ENCODE peak calls at places on chromosomes 2 and 18, in ten cellular contexts. D is mucosa of descending colon, G is HepG2, S is colonic mucosa, Z is endothelial cell of umbilical vein, V is K562, Q is small intestine, W is AG10803, F is tibial nerve, K is GM23248. M is an unnamed sample.

GRCh38 chr2:29113891-29114321 is 1.3 kb upstream of the CLIP4 start:
- DNase-seq in F (peak), D (peak), S (peak), Q (no peak), K (peak), Z (no peak), W (peak), G (no peak), V (no peak), M (peak)

GRCh38 chr2:121360566-121361300 is 75.7 kb upstream of the TFCP2L1 start:
- DNase-seq in F (no peak), Z (peak), G (no peak), V (no peak), S (peak), W (peak), D (peak), K (peak), Q (peak), M (no peak)

GRCh38 chr2:177172034-177172880 is 40.3 kb upstream of the HNRNPA3 start:
- DNase-seq in G (peak), K (peak), S (no peak), V (no peak), W (peak), Z (peak), D (no peak), Q (no peak), F (no peak), M (no peak)

GRCh38 chr2:26758790-26759321 is 5.2 kb upstream of the SLC35F6 start:
- DNase-seq in S (no peak), Q (no peak), F (no peak), Z (no peak), G (no peak), W (no peak), V (no peak), D (no peak), K (no peak), M (no peak)

GRCh38 chr2:16408331-16409005 is 257.2 kb downstream of the CYRIA start:
- DNase-seq in D (no peak), Z (no peak), F (no peak), W (no peak), Q (no peak), S (no peak), V (no peak), G (no peak), K (no peak), M (no peak)

GRCh38 chr2:238399094-238399493 is 27.6 kb upstream of the ASB1 start:
- DNase-seq in S (no peak), V (no peak), D (no peak), K (no peak), W (no peak), G (peak), Q (no peak), F (no peak), Z (no peak), M (no peak)

GRCh38 chr2:62939735-62940491 is 110.7 kb upstream of the OTX1 start:
- DNase-seq in Q (no peak), W (peak), D (no peak), V (no peak), F (no peak), K (peak), G (no peak), Z (no peak), S (no peak), M (no peak)

GRCh38 chr18:697771-698170 is 14.7 kb downstream of the ENOSF1 start:
- DNase-seq in V (no peak), F (no peak), W (no peak), S (no peak), Z (no peak), G (no peak), Q (no peak), D (no peak), K (no peak), M (no peak)

GRCh38 chr18:49647496-49648168 is 85.8 kb downstream of the LIPG start:
- DNase-seq in G (no peak), D (no peak), K (peak), F (no peak), W (peak), V (no peak), Q (no peak), Z (peak), S (peak), M (no peak)

GRCh38 chr2:206255003-206255402 is 19.5 kb upstream of the ZDBF2 start:
- DNase-seq in K (no peak), F (no peak), S (no peak), D (no peak), W (no peak), V (no peak), G (no peak), Q (no peak), Z (no peak), M (no peak)

GRCh38 chr18:47490882-47491281 is 239.4 kb upstream of the SKOR2 start:
- DNase-seq in S (no peak), V (no peak), G (no peak), Z (peak), F (no peak), K (no peak), Q (no peak), D (no peak), W (no peak), M (no peak)

GRCh38 chr2:84435331-84436081 is 23.6 kb downstream of the SUCLG1 start:
- DNase-seq in W (no peak), Q (no peak), K (peak), D (peak), F (no peak), Z (no peak), V (no peak), G (no peak), S (no peak), M (peak)

GRCh38 chr2:205675861-205676516 is 6.3 kb upstream of the NRP2 start:
- DNase-seq in Z (peak), W (peak), F (peak), Q (peak), K (peak), D (peak), V (no peak), G (peak), S (peak), M (no peak)

GRCh38 chr2:10003206-10004125 is 39.9 kb upstream of the KLF11 start:
- DNase-seq in G (no peak), K (no peak), D (no peak), F (no peak), V (no peak), W (peak), Q (no peak), S (no peak), Z (no peak), M (no peak)

GRCh38 chr2:171515672-171516298 is 6.5 kb upstream of the CYBRD1 start:
- DNase-seq in Z (no peak), F (no peak), D (no peak), Q (no peak), G (no peak), S (no peak), K (peak), W (peak), V (no peak), M (no peak)

GRCh38 chr2:9332136-9332852 is 91.0 kb downstream of the ITGB1BP1 start:
- DNase-seq in V (no peak), G (no peak), K (no peak), D (no peak), S (no peak), F (no peak), W (no peak), Q (no peak), Z (no peak), M (no peak)

GRCh38 chr2:222424281-222424728 is at the start of gene SGPP2:
- DNase-seq in K (no peak), S (peak), F (no peak), D (peak), G (no peak), Q (peak), V (no peak), Z (no peak), W (no peak), M (peak)

GRCh38 chr18:74901347-74902169 is 303.9 kb downstream of the ZNF407 start:
- DNase-seq in Z (no peak), S (no peak), G (no peak), D (no peak), V (no peak), K (no peak), Q (peak), F (no peak), W (no peak), M (no peak)

GRCh38 chr18:8479826-8480225 is 129.4 kb upstream of the RAB12 start:
- DNase-seq in K (no peak), D (no peak), V (no peak), S (no peak), G (no peak), Z (no peak), Q (no peak), W (no peak), F (no peak), M (no peak)

GRCh38 chr2:133266926-133267590 is 301.2 kb downstream of the NCKAP5 start:
- DNase-seq in V (no peak), W (no peak), Z (no peak), S (no peak), D (peak), G (no peak), K (peak), Q (no peak), F (no peak), M (no peak)

GRCh38 chr2:46482490-46482889 is 3.1 kb downstream of the TMEM247 start:
- DNase-seq in Z (no peak), S (no peak), W (no peak), F (no peak), D (no peak), V (no peak), K (no peak), G (no peak), Q (no peak), M (no peak)

GRCh38 chr18:31983976-31984375 is 34.6 kb upstream of the RNF125 start:
- DNase-seq in K (no peak), Q (peak), D (no peak), W (no peak), Z (no peak), G (no peak), V (no peak), F (no peak), S (no peak), M (no peak)
- H3K4me3 ChIP-seq in K (no peak), Q (no peak), D (no peak), W (no peak), Z (no peak), G (no peak), V (no peak), F (no peak), S (no peak), M (no peak)

GRCh38 chr18:28175047-28175929 is 1.6 kb downstream of the CDH2 start:
- DNase-seq in F (no peak), V (no peak), D (no peak), K (peak), Z (peak), Q (no peak), W (peak), G (peak), S (no peak), M (peak)
- H3K4me3 ChIP-seq in F (peak), V (no peak), D (no peak), K (peak), Z (peak), Q (no peak), W (peak), G (peak), S (peak), M (peak)

GRCh38 chr2:11829324-11829946 is 83.0 kb downstream of the LPIN1 start:
- DNase-seq in W (peak), S (peak), Q (peak), V (peak), K (peak), F (peak), G (peak), Z (peak), D (peak), M (peak)
- H3K4me3 ChIP-seq in W (no peak), S (no peak), Q (no peak), V (peak), K (peak), F (no peak), G (peak), Z (no peak), D (no peak), M (no peak)

DNA sequence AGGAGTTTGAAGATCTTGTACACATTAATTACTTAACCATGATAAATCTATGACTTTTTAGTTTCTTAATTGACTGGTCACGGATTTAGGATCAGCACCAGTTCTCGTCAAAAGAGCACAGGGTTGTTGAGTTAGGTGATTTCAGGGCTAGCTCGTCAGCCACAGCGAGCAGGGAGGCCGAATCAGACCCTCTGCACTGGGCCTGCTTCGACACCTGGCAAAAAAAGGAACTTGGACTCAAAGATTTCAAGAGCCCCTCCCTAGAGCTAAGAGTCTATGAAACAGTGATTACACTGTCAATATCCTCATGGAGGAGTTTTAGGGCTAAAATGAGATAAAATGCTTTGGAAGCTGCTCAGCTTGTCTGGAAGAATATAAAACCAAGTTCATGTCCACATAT is 4.6 kb upstream of the SERTAD2 start:
- DNase-seq in K (no peak), D (no peak), G (no peak), V (no peak), Q (no peak), S (no peak), F (no peak), W (no peak), Z (no peak), M (no peak)
- H3K4me3 ChIP-seq in K (no peak), D (no peak), G (no peak), V (no peak), Q (no peak), S (no peak), F (no peak), W (no peak), Z (no peak), M (no peak)

DNA sequence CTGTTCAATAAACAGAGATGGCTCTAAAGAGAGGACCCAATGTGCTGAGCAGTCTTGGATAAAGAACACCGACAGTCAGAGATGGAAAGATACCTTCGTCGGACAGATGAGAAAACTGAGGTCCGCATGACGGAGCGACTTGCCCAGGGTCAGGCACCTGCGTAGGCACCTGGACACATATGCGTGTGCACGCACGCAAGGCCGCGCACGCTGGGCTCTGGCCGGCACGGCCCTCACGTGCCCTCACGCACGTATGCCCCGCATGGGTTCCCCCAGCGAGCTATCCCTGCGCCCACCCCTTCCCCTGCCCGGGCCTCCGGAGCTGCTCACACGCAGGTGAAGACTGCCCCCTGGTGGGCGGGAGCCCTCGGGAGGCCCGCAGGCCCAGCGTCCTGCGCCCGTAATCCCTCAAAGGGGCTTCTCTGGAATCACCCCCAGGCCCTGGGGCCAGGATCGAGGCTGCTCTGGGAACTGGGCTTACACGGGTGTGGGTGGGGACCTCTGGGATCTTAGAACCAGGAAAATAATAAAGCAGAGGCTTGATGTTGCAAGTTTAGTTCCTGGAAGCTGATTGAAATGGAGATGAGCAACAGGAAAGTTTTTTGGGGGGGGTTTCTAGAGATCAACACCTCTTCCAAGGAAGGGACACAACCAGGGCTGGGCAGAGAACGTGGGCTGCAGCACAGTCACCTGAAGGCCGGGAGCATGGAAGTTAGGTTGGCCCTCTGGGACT is 246.3 kb downstream of the TNS1 start:
- DNase-seq in Z (peak), S (peak), K (peak), D (peak), Q (peak), W (peak), V (peak), F (peak), G (peak), M (peak)
- H3K4me3 ChIP-seq in Z (no peak), S (no peak), K (no peak), D (no peak), Q (no peak), W (no peak), V (no peak), F (peak), G (no peak), M (peak)

DNA sequence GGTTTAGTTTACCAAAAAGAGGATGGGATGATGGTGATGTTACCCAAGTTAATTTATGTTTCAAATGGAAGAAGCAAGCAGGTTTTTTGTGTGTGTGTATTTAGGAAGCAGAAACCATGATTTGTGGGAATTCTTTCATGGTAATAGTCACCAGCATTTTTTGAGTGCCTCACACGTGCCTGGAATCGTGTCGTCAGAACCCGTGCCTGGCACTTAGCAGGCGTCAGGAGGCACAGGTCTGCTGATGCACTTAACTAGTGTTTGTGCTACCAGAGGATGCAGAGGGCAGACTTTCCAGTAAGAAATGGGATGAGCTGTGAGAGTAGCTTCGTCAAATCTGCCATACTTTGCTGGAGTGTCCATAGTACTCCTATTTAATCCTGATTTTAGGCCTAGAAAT is 41.1 kb downstream of the LYPD6 start:
- DNase-seq in V (no peak), Q (no peak), D (no peak), W (no peak), G (no peak), Z (no peak), K (no peak), S (no peak), F (no peak), M (no peak)
- H3K4me3 ChIP-seq in V (no peak), Q (no peak), D (no peak), W (no peak), G (no peak), Z (no peak), K (no peak), S (no peak), F (no peak), M (no peak)

GRCh38 chr2:25275575-25275965 is 66.2 kb downstream of the DNMT3A start:
- DNase-seq in G (no peak), W (no peak), V (no peak), K (no peak), D (no peak), S (no peak), Q (no peak), F (no peak), Z (no peak), M (peak)

GRCh38 chr2:25274868-25275574 is 66.7 kb downstream of the DNMT3A start:
- DNase-seq in G (no peak), S (peak), V (peak), F (no peak), W (no peak), Q (no peak), Z (no peak), D (peak), K (no peak), M (peak)

GRCh38 chr2:25279091-25279651 is 62.6 kb downstream of the DNMT3A start:
- DNase-seq in Q (no peak), V (no peak), S (peak), G (no peak), Z (peak), W (peak), K (peak), D (peak), F (peak), M (peak)

GRCh38 chr2:25273985-25274550 is 67.7 kb downstream of the DNMT3A start:
- DNase-seq in G (no peak), S (no peak), K (no peak), D (no peak), Q (no peak), W (no peak), Z (no peak), F (no peak), V (no peak), M (peak)

DNA sequence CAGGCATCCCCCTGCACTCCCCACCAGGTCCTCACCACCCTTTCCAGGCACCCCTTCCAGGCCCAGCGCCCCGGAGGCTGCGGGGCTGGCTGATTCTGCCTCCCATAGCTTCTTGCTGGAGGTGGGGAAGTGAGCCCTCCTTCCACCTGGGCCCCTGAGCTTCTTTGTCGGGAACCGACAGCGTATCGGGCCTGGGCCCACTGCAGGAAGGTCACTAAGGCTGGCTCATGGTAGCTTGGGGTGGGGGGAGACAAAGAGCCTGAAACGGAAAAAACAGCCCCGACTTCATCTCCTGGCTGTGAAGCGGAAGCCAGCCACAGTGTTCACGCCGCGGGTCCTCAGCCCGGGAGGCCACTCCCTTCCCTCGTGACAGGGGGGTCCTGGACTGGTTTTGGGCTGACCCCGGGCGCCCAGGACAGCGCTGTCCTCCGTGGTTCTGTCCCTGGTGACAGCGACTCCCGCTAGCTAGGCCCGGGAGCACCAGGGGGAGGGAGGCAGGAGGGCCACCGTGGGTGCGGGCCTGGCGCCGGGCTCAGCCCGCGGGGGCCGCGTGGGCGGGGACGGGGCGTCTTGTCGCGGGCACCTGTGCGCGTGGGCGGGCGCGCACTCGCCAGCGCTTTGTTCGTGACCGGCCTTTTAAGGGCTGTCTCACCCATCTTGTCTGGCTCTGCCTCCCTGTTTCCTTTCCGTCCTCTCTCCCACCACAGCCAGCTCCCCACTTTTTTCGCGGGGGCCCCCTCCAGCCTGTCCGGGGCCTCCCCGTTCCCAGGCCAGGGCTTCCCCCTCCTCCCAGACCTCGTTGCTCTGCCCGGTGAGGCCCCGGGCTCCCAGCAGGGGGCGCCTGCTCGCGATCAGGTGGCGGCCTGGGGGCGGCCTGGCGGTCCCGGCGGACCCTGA is 64.9 kb downstream of the DNMT3A start:
- DNase-seq in Q (no peak), Z (peak), K (no peak), G (no peak), F (no peak), D (peak), W (no peak), V (peak), S (peak), M (peak)
- H3K4me3 ChIP-seq in Q (no peak), Z (no peak), K (no peak), G (no peak), F (peak), D (no peak), W (no peak), V (no peak), S (peak), M (peak)

GRCh38 chr2:117982376-117983033 is 31.4 kb downstream of the CCDC93 start:
- DNase-seq in W (no peak), G (peak), D (no peak), V (no peak), S (no peak), K (no peak), Q (peak), F (no peak), Z (no peak), M (no peak)

GRCh38 chr2:117984208-117984607 is 29.7 kb downstream of the CCDC93 start:
- DNase-seq in Q (no peak), F (no peak), S (no peak), W (no peak), D (no peak), V (no peak), K (no peak), Z (no peak), G (no peak), M (no peak)

GRCh38 chr2:117987121-117987520 is 26.7 kb downstream of the CCDC93 start:
- DNase-seq in Z (no peak), G (no peak), W (no peak), K (no peak), V (no peak), S (no peak), F (no peak), D (no peak), Q (no peak), M (no peak)

GRCh38 chr2:117983040-117983439 is 30.8 kb downstream of the CCDC93 start:
- DNase-seq in K (peak), W (peak), F (no peak), Q (no peak), S (no peak), Z (peak), V (no peak), G (no peak), D (no peak), M (no peak)

DNA sequence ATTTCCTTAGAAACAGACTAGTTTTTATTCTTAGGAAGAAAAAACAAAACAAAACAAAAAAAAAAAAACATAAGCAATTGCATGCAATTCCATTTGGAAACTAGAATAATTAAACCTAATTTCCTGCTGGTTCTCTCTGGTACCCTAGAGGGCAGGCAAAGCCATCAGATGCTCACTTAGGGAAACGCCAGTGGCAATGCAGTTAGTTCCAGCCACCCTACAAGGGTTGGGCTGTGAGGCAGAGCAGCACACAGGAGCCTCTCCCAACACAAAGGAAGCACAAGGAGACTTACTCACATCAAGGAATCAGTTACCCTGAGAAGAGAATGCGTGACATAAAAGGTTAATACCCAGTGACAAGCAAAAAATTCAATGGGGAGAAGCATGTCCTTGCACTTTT is 28.8 kb downstream of the CCDC93 start:
- DNase-seq in Q (no peak), W (peak), V (no peak), D (no peak), F (no peak), G (no peak), S (no peak), K (peak), Z (no peak), M (no peak)
- H3K4me3 ChIP-seq in Q (no peak), W (no peak), V (no peak), D (no peak), F (no peak), G (no peak), S (no peak), K (no peak), Z (no peak), M (no peak)

M was measured in right cardiac atrium.